ENCODE peak calls at places on chromosomes 5 and 9, in ten cellular contexts. R is GM23338, N is HCT116, K is transverse colon, J is stomach, X is HepG2, M is sigmoid colon, L is H1, C is GM12891, B is GM12878. A is an unnamed sample.

GRCh38 chr5:148455055-148455675 is 71.4 kb downstream of the FBXO38 start:
- DNase-seq in B (no peak), R (no peak), N (no peak), C (no peak), M (no peak), L (no peak), X (no peak), K (no peak), J (no peak), A (no peak)

GRCh38 chr5:134103397-134103796 is 11.1 kb upstream of the TCF7 start:
- DNase-seq in K (no peak), M (no peak), B (no peak), R (no peak), L (no peak), N (no peak), J (no peak), X (no peak), C (no peak), A (no peak)

GRCh38 chr5:174755103-174755502 is 30.7 kb downstream of the MSX2 start:
- DNase-seq in C (no peak), M (no peak), K (no peak), J (no peak), R (no peak), L (no peak), X (no peak), N (no peak), B (no peak), A (no peak)

GRCh38 chr9:69171049-69171448 is 3.0 kb upstream of the TJP2 start:
- DNase-seq in R (no peak), X (no peak), K (no peak), N (no peak), M (no peak), L (no peak), B (no peak), C (no peak), J (peak), A (no peak)

GRCh38 chr9:133739408-133740280 is 1.5 kb upstream of the SARDH start:
- DNase-seq in C (no peak), J (no peak), K (no peak), R (no peak), X (peak), M (peak), N (no peak), B (no peak), L (no peak), A (no peak)

GRCh38 chr5:14226554-14226953 is 83.4 kb downstream of the TRIO start:
- DNase-seq in X (no peak), B (no peak), L (no peak), C (no peak), M (no peak), R (no peak), K (no peak), N (no peak), J (no peak), A (no peak)

GRCh38 chr9:6680797-6681146 is 35.2 kb upstream of the GLDC start:
- DNase-seq in R (peak), L (no peak), K (peak), N (no peak), X (peak), B (no peak), J (peak), M (no peak), C (peak), A (peak)

GRCh38 chr9:120383999-120384924 is 195.7 kb downstream of the CDK5RAP2 start:
- DNase-seq in J (peak), X (peak), R (peak), B (no peak), C (no peak), L (no peak), N (no peak), K (peak), M (peak), A (no peak)

GRCh38 chr5:73853091-73853490 is 227.1 kb downstream of the ARHGEF28 start:
- DNase-seq in M (no peak), N (no peak), R (no peak), C (no peak), X (no peak), L (no peak), B (peak), K (no peak), J (no peak), A (no peak)

GRCh38 chr9:2934241-2934650 is 90.4 kb upstream of the PUM3 start:
- DNase-seq in C (no peak), J (no peak), N (no peak), R (no peak), X (no peak), B (no peak), K (no peak), L (no peak), M (no peak), A (no peak)

GRCh38 chr9:128249914-128250838 is 25.6 kb downstream of the GOLGA2 start:
- DNase-seq in L (peak), K (peak), B (peak), M (peak), R (peak), X (no peak), J (peak), C (peak), N (peak), A (peak)

GRCh38 chr9:126796758-126797157 is 8.1 kb upstream of the ZBTB43 start:
- DNase-seq in L (no peak), J (no peak), N (no peak), R (no peak), X (peak), M (peak), C (no peak), K (no peak), B (no peak), A (no peak)

GRCh38 chr5:169083394-169084018 is 217.4 kb downstream of the SLIT3 start:
- DNase-seq in L (no peak), K (no peak), M (no peak), X (peak), B (no peak), J (no peak), C (no peak), N (no peak), R (peak), A (no peak)

GRCh38 chr5:19406576-19407365 is 581.2 kb downstream of the CDH18 start:
- DNase-seq in L (no peak), C (no peak), X (no peak), N (no peak), J (no peak), R (no peak), K (no peak), M (no peak), B (no peak), A (no peak)

GRCh38 chr9:86336058-86336457 is 18.2 kb downstream of the TUT7 start:
- DNase-seq in R (no peak), M (no peak), X (peak), L (no peak), J (no peak), K (no peak), N (no peak), B (no peak), C (no peak), A (no peak)

GRCh38 chr9:6978591-6978990 is 220.8 kb downstream of the KDM4C start:
- DNase-seq in K (no peak), J (no peak), M (no peak), L (no peak), N (no peak), C (no peak), R (no peak), B (no peak), X (no peak), A (no peak)

GRCh38 chr5:109350537-109351270 is 59.1 kb downstream of the PJA2 start:
- DNase-seq in C (no peak), N (no peak), J (no peak), R (no peak), B (no peak), M (no peak), K (no peak), L (no peak), X (no peak), A (no peak)

GRCh38 chr5:175681975-175682354 is 24.1 kb downstream of the HRH2 start:
- DNase-seq in K (no peak), L (no peak), B (no peak), J (no peak), C (no peak), N (no peak), M (no peak), X (no peak), R (no peak), A (no peak)

DNA sequence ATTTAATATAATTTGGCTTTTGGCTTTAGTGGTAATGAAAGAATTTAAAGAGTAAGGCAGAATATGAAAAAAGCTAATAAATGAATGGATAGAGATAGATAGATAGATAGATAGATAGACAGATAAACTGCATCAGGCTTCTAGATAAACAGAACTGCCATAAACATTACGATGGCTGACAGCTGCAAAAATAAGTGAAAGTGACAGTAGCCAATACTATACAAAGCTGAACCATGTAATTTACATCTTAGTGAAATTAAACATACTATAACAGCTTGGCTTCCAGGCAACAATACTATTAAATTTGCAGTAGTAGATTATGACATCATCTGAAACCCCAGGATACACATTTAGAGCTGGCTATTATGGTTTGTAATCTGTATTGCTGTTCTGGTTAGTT is 1354.8 kb downstream of the PTPRD start:
- DNase-seq in L (no peak), J (no peak), C (no peak), M (no peak), K (no peak), B (no peak), X (no peak), N (no peak), R (no peak), A (no peak)
- TF ChIP-seq POLR2AphosphoS5 in L (no peak), J (no peak), C (no peak), M (no peak), K (no peak), B (no peak), X (no peak), N (no peak), R (no peak), A (no peak)

GRCh38 chr9:115194216-115194615 is 76.3 kb upstream of the TNC start:
- DNase-seq in R (no peak), C (no peak), M (no peak), J (no peak), K (no peak), N (no peak), B (no peak), L (no peak), X (no peak), A (no peak)

GRCh38 chr9:115202181-115202580 is 84.2 kb upstream of the TNC start:
- DNase-seq in L (no peak), M (no peak), X (no peak), B (no peak), C (no peak), J (no peak), N (no peak), K (no peak), R (no peak), A (no peak)

GRCh38 chr9:115195889-115196288 is 77.9 kb upstream of the TNC start:
- DNase-seq in B (no peak), C (no peak), X (no peak), M (no peak), L (no peak), R (no peak), N (no peak), K (no peak), J (no peak), A (no peak)

GRCh38 chr9:115200711-115201505 is 83.0 kb upstream of the TNC start:
- DNase-seq in B (no peak), N (no peak), K (no peak), M (peak), R (no peak), L (no peak), X (no peak), C (no peak), J (no peak), A (no peak)

DNA sequence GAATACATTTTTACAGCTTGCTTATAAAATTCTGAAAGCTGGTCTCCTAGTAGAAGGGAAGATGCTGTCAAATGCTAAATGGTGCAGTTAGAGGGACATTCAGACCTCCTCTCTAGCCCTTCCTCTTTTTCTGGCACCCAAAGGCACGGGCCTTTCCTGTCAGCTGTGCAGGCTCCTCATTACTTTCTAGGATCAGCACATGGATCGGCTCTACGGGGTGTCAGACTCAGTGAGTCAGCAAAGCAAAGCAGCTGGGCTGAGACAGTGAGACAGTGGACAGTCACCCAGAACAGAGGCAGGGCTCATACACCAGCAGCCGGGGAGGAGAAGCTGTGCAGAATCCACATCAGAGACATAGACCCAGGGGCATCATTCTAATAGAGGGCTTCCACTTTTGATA is 80.1 kb upstream of the TNC start:
- DNase-seq in L (no peak), J (no peak), C (no peak), R (no peak), B (no peak), M (peak), N (no peak), K (peak), X (no peak), A (no peak)
- TF ChIP-seq POLR2AphosphoS5 in L (no peak), J (peak), C (no peak), R (no peak), B (no peak), M (no peak), N (no peak), K (peak), X (no peak), A (no peak)

GRCh38 chr9:121896545-121896943 is 196.6 kb downstream of the TTLL11 start:
- DNase-seq in L (no peak), K (no peak), M (no peak), C (no peak), R (peak), X (no peak), N (no peak), B (no peak), J (no peak), A (no peak)

GRCh38 chr9:121895274-121895835 is 197.8 kb downstream of the TTLL11 start:
- DNase-seq in N (no peak), L (no peak), B (no peak), X (no peak), K (no peak), M (no peak), C (no peak), J (no peak), R (no peak), A (no peak)

GRCh38 chr9:121893787-121894186 is 199.3 kb downstream of the TTLL11 start:
- DNase-seq in X (no peak), M (no peak), R (no peak), J (no peak), K (no peak), L (no peak), B (no peak), C (no peak), N (no peak), A (no peak)

GRCh38 chr9:121897140-121897539 is 196.0 kb downstream of the TTLL11 start:
- DNase-seq in N (no peak), J (no peak), X (no peak), B (no peak), M (no peak), R (no peak), L (no peak), C (no peak), K (no peak), A (no peak)

GRCh38 chr9:121895836-121896544 is 197.1 kb downstream of the TTLL11 start:
- DNase-seq in N (no peak), L (no peak), C (no peak), B (no peak), J (peak), K (peak), X (peak), R (peak), M (peak), A (no peak)
- TF ChIP-seq POLR2AphosphoS5 in N (no peak), L (no peak), C (no peak), B (no peak), J (no peak), K (no peak), X (no peak), R (no peak), M (no peak), A (no peak)

DNA sequence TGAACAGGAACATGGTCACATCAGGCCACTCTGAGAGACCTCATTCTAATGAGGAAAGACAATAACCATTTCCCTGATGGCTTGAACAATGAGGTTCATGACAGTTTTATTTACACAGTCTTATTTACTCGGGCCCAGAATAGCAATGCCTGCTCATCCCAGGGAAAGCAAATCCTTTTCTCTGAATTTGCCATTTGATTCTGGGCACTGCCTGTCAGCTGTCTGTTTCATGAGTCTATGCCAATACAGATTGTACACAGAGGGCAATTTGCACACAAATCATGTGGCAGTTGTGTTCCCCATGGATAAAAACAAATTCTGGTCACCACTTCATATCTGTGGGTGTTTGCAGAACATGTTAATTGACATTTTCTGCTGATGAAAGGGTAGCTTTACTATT is 492.5 kb downstream of the ACTL7B start:
- DNase-seq in L (no peak), R (no peak), M (no peak), B (no peak), X (no peak), K (no peak), C (no peak), N (no peak), J (no peak), A (no peak)
- TF ChIP-seq POLR2AphosphoS5 in L (no peak), R (no peak), M (no peak), B (no peak), X (no peak), K (no peak), C (no peak), N (no peak), J (no peak), A (no peak)

DNA sequence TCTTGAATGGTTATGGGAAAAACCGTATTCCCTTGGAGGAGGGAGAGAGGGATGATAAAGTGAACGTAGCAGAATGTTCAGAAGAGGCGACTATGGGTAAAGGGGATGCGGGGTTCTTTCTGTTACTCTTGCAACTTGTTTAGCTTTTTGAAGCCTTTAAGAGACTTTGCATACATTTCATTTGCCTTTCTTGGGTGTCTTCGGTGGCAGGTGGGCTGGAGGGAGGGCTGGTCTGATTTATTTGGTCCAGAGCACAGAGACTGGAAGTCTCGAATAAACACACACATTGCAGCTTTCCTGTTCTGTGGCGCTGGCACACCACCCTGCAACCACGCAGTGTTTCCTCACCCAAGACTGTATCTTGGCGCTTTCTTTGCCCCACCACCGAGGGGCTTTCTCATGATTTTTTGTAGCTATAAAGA is 23.2 kb downstream of the TTF1 start:
- DNase-seq in B (no peak), N (no peak), C (no peak), X (no peak), J (no peak), R (no peak), K (peak), L (no peak), M (no peak), A (no peak)
- TF ChIP-seq POLR2AphosphoS5 in B (peak), N (no peak), C (no peak), X (no peak), J (no peak), R (no peak), K (no peak), L (no peak), M (no peak), A (peak)

DNA sequence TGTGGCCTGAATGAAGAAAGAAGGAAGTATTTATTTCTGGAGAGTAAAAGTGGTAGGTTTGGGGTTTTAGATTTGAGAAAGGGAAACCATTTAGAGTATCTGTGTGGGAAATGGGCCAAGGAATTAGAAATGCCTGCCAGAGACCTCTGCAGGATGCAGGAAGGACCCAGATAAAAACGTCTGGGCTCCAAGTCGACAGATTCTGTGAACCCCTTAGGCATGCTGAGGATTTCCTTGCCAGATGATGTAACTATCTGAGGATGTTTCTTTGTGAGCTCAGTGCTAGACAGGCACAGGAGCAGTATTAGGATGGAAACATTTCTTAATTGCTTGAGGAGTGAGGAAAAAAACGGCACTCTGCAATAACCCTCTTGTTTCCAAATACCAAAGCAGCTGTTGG is 251.8 kb upstream of the DMRT1 start:
- DNase-seq in N (no peak), R (peak), M (no peak), K (no peak), L (no peak), C (no peak), X (no peak), J (no peak), B (no peak), A (no peak)
- TF ChIP-seq POLR2AphosphoS5 in N (no peak), R (no peak), M (no peak), K (no peak), L (no peak), C (no peak), X (no peak), J (no peak), B (no peak), A (no peak)

A was measured in GM12892.